ENCODE peak calls at places on chromosomes 3 and 15, in seven cellular contexts. One of them, this sample, is unnamed.

GRCh38 chr15:80264031-80264430 is 12.0 kb upstream of the CTXND1 start:
- DNase-seq in amniotic stem cell: no peak
- DNase-seq in heart right ventricle: no peak
- DNase-seq in H54: no peak
- DNase-seq in AG08395: peak
- DNase-seq in PC-3: peak
- DNase-seq in cardiac fibroblast: peak
- DNase-seq in this sample: no peak

GRCh38 chr15:32818758-32819405 is 101.1 kb downstream of the GREM1 start:
- DNase-seq in amniotic stem cell: no peak
- DNase-seq in PC-3: no peak
- DNase-seq in heart right ventricle: no peak
- DNase-seq in AG08395: peak
- DNase-seq in cardiac fibroblast: peak
- DNase-seq in H54: no peak
- DNase-seq in this sample: no peak

GRCh38 chr15:85116925-85117646 is 135.4 kb downstream of the PDE8A start:
- DNase-seq in AG08395: no peak
- DNase-seq in amniotic stem cell: no peak
- DNase-seq in H54: no peak
- DNase-seq in cardiac fibroblast: no peak
- DNase-seq in heart right ventricle: no peak
- DNase-seq in PC-3: no peak
- DNase-seq in this sample: no peak

GRCh38 chr15:58331903-58332675 is 99.7 kb upstream of the LIPC start:
- DNase-seq in H54: peak
- DNase-seq in cardiac fibroblast: peak
- DNase-seq in AG08395: peak
- DNase-seq in amniotic stem cell: peak
- DNase-seq in heart right ventricle: peak
- DNase-seq in PC-3: peak
- DNase-seq in this sample: peak

GRCh38 chr3:111820651-111821050 is 38.4 kb upstream of the PHLDB2 start:
- DNase-seq in amniotic stem cell: no peak
- DNase-seq in PC-3: no peak
- DNase-seq in H54: no peak
- DNase-seq in AG08395: no peak
- DNase-seq in heart right ventricle: no peak
- DNase-seq in cardiac fibroblast: no peak
- DNase-seq in this sample: no peak

GRCh38 chr3:133211449-133211848 is 173.3 kb downstream of the TMEM108 start:
- DNase-seq in PC-3: no peak
- DNase-seq in amniotic stem cell: no peak
- DNase-seq in H54: no peak
- DNase-seq in cardiac fibroblast: no peak
- DNase-seq in heart right ventricle: peak
- DNase-seq in AG08395: no peak
- DNase-seq in this sample: no peak

GRCh38 chr3:133885241-133885711 is 10.4 kb downstream of the RAB6B start:
- DNase-seq in heart right ventricle: no peak
- DNase-seq in AG08395: no peak
- DNase-seq in H54: no peak
- DNase-seq in cardiac fibroblast: no peak
- DNase-seq in PC-3: no peak
- DNase-seq in amniotic stem cell: no peak
- DNase-seq in this sample: no peak

GRCh38 chr3:19487386-19487785 is 339.1 kb downstream of the KCNH8 start:
- DNase-seq in amniotic stem cell: no peak
- DNase-seq in H54: no peak
- DNase-seq in heart right ventricle: peak
- DNase-seq in cardiac fibroblast: no peak
- DNase-seq in PC-3: no peak
- DNase-seq in AG08395: no peak
- DNase-seq in this sample: no peak

GRCh38 chr3:24343084-24343783 is 151.4 kb downstream of the THRB start:
- DNase-seq in AG08395: peak
- DNase-seq in PC-3: peak
- DNase-seq in amniotic stem cell: peak
- DNase-seq in cardiac fibroblast: peak
- DNase-seq in H54: no peak
- DNase-seq in heart right ventricle: no peak
- DNase-seq in this sample: no peak

GRCh38 chr3:100665230-100665629 is 44.1 kb upstream of the TFG start:
- DNase-seq in cardiac fibroblast: no peak
- DNase-seq in heart right ventricle: no peak
- DNase-seq in H54: no peak
- DNase-seq in PC-3: no peak
- DNase-seq in amniotic stem cell: no peak
- DNase-seq in AG08395: no peak
- DNase-seq in this sample: no peak

GRCh38 chr3:126129408-126129891 is 45.5 kb upstream of the SLC41A3 start:
- DNase-seq in amniotic stem cell: no peak
- DNase-seq in PC-3: peak
- DNase-seq in heart right ventricle: peak
- DNase-seq in cardiac fibroblast: peak
- DNase-seq in AG08395: no peak
- DNase-seq in H54: peak
- DNase-seq in this sample: no peak

GRCh38 chr3:46693038-46693896 is at the start of gene ALS2CL:
- DNase-seq in AG08395: peak
- DNase-seq in heart right ventricle: peak
- DNase-seq in PC-3: peak
- DNase-seq in amniotic stem cell: no peak
- DNase-seq in cardiac fibroblast: peak
- DNase-seq in H54: peak
- DNase-seq in this sample: no peak

GRCh38 chr15:80514071-80514780 is 110.0 kb downstream of the ARNT2 start:
- DNase-seq in PC-3: no peak
- DNase-seq in amniotic stem cell: no peak
- DNase-seq in cardiac fibroblast: peak
- DNase-seq in H54: no peak
- DNase-seq in heart right ventricle: no peak
- DNase-seq in AG08395: peak
- DNase-seq in this sample: no peak